ENCODE peak calls at places on chromosomes 13 and 19, in nine cellular contexts. One of them, this sample, is unnamed.

GRCh38 chr13:106083620-106084350 is 451.7 kb downstream of the EFNB2 start:
- DNase-seq in AG09319: no peak
- DNase-seq in neuronal stem cell: no peak
- DNase-seq in GM12892: no peak
- DNase-seq in mucosa of descending colon: no peak
- DNase-seq in HTR-8/SVneo: peak; percentile 19
- DNase-seq in activated naive CD8-positive, alpha-beta T cell treated with anti-CD3 and anti-CD28 coated beads, Interleukin-2, amount 50 U/mL, for 24 hours: peak; percentile 5
- DNase-seq in esophagus squamous epithelium: no peak
- DNase-seq in left ventricle myocardium superior: no peak
- DNase-seq in this sample: no peak

GRCh38 chr19:35692010-35692409 is 12.3 kb upstream of the ZBTB32 start:
- DNase-seq in GM12892: no peak
- DNase-seq in HTR-8/SVneo: no peak
- DNase-seq in neuronal stem cell: no peak
- DNase-seq in left ventricle myocardium superior: no peak
- DNase-seq in esophagus squamous epithelium: no peak
- DNase-seq in AG09319: no peak
- DNase-seq in activated naive CD8-positive, alpha-beta T cell treated with anti-CD3 and anti-CD28 coated beads, Interleukin-2, amount 50 U/mL, for 24 hours: no peak
- DNase-seq in mucosa of descending colon: no peak
- DNase-seq in this sample: no peak

GRCh38 chr13:75705395-75705794 is 69.3 kb downstream of the LMO7 start:
- DNase-seq in left ventricle myocardium superior: no peak
- DNase-seq in HTR-8/SVneo: peak; percentile 14
- DNase-seq in neuronal stem cell: no peak
- DNase-seq in AG09319: no peak
- DNase-seq in activated naive CD8-positive, alpha-beta T cell treated with anti-CD3 and anti-CD28 coated beads, Interleukin-2, amount 50 U/mL, for 24 hours: no peak
- DNase-seq in GM12892: no peak
- DNase-seq in mucosa of descending colon: no peak
- DNase-seq in esophagus squamous epithelium: no peak
- DNase-seq in this sample: no peak

GRCh38 chr19:41531438-41532311 is 44.3 kb upstream of the CEACAM21 start:
- DNase-seq in mucosa of descending colon: peak; percentile 78
- DNase-seq in left ventricle myocardium superior: peak; percentile 80
- DNase-seq in GM12892: peak; percentile 39
- DNase-seq in activated naive CD8-positive, alpha-beta T cell treated with anti-CD3 and anti-CD28 coated beads, Interleukin-2, amount 50 U/mL, for 24 hours: peak; percentile 81
- DNase-seq in neuronal stem cell: no peak
- DNase-seq in esophagus squamous epithelium: peak; percentile 43
- DNase-seq in AG09319: peak; percentile 25
- DNase-seq in HTR-8/SVneo: peak; percentile 13
- DNase-seq in this sample: peak; percentile 89

GRCh38 chr13:50993908-50994307 is 84.3 kb downstream of the RNASEH2B start:
- DNase-seq in GM12892: no peak
- DNase-seq in esophagus squamous epithelium: no peak
- DNase-seq in mucosa of descending colon: no peak
- DNase-seq in HTR-8/SVneo: no peak
- DNase-seq in left ventricle myocardium superior: no peak
- DNase-seq in AG09319: no peak
- DNase-seq in activated naive CD8-positive, alpha-beta T cell treated with anti-CD3 and anti-CD28 coated beads, Interleukin-2, amount 50 U/mL, for 24 hours: no peak
- DNase-seq in neuronal stem cell: no peak
- DNase-seq in this sample: no peak

GRCh38 chr13:104847863-104848262 is 1687.6 kb downstream of the EFNB2 start:
- DNase-seq in GM12892: no peak
- DNase-seq in HTR-8/SVneo: no peak
- DNase-seq in esophagus squamous epithelium: no peak
- DNase-seq in activated naive CD8-positive, alpha-beta T cell treated with anti-CD3 and anti-CD28 coated beads, Interleukin-2, amount 50 U/mL, for 24 hours: no peak
- DNase-seq in left ventricle myocardium superior: no peak
- DNase-seq in neuronal stem cell: no peak
- DNase-seq in AG09319: no peak
- DNase-seq in mucosa of descending colon: no peak
- DNase-seq in this sample: no peak

GRCh38 chr19:29479941-29480340 is 45.9 kb upstream of the VSTM2B start:
- DNase-seq in neuronal stem cell: no peak
- DNase-seq in mucosa of descending colon: no peak
- DNase-seq in HTR-8/SVneo: no peak
- DNase-seq in activated naive CD8-positive, alpha-beta T cell treated with anti-CD3 and anti-CD28 coated beads, Interleukin-2, amount 50 U/mL, for 24 hours: no peak
- DNase-seq in GM12892: no peak
- DNase-seq in left ventricle myocardium superior: no peak
- DNase-seq in esophagus squamous epithelium: no peak
- DNase-seq in AG09319: no peak
- DNase-seq in this sample: no peak

GRCh38 chr13:114053026-114053425 is 79.2 kb upstream of the C13orf46 start:
- DNase-seq in GM12892: no peak
- DNase-seq in esophagus squamous epithelium: no peak
- DNase-seq in activated naive CD8-positive, alpha-beta T cell treated with anti-CD3 and anti-CD28 coated beads, Interleukin-2, amount 50 U/mL, for 24 hours: no peak
- DNase-seq in mucosa of descending colon: peak; percentile 53
- DNase-seq in neuronal stem cell: no peak
- DNase-seq in left ventricle myocardium superior: no peak
- DNase-seq in HTR-8/SVneo: no peak
- DNase-seq in AG09319: no peak
- DNase-seq in this sample: no peak

GRCh38 chr19:35641515-35642151 is at the start of gene ETV2:
- DNase-seq in activated naive CD8-positive, alpha-beta T cell treated with anti-CD3 and anti-CD28 coated beads, Interleukin-2, amount 50 U/mL, for 24 hours: peak; percentile 70
- DNase-seq in HTR-8/SVneo: no peak
- DNase-seq in GM12892: no peak
- DNase-seq in esophagus squamous epithelium: no peak
- DNase-seq in mucosa of descending colon: peak; percentile 70
- DNase-seq in left ventricle myocardium superior: peak; percentile 52
- DNase-seq in neuronal stem cell: no peak
- DNase-seq in AG09319: no peak
- DNase-seq in this sample: peak; percentile 76

GRCh38 chr13:76799696-76800095 is 86.5 kb downstream of the KCTD12 start:
- DNase-seq in mucosa of descending colon: no peak
- DNase-seq in neuronal stem cell: no peak
- DNase-seq in HTR-8/SVneo: no peak
- DNase-seq in left ventricle myocardium superior: no peak
- DNase-seq in AG09319: no peak
- DNase-seq in esophagus squamous epithelium: no peak
- DNase-seq in GM12892: no peak
- DNase-seq in activated naive CD8-positive, alpha-beta T cell treated with anti-CD3 and anti-CD28 coated beads, Interleukin-2, amount 50 U/mL, for 24 hours: no peak
- DNase-seq in this sample: no peak

GRCh38 chr19:34662919-34663318 is 14.0 kb downstream of the SCGB2B2 start:
- DNase-seq in GM12892: no peak
- DNase-seq in left ventricle myocardium superior: no peak
- DNase-seq in HTR-8/SVneo: no peak
- DNase-seq in mucosa of descending colon: no peak
- DNase-seq in neuronal stem cell: no peak
- DNase-seq in esophagus squamous epithelium: no peak
- DNase-seq in AG09319: no peak
- DNase-seq in activated naive CD8-positive, alpha-beta T cell treated with anti-CD3 and anti-CD28 coated beads, Interleukin-2, amount 50 U/mL, for 24 hours: no peak
- DNase-seq in this sample: no peak

GRCh38 chr13:98144501-98145350 is 1.8 kb downstream of the FARP1 start:
- DNase-seq in esophagus squamous epithelium: no peak
- DNase-seq in neuronal stem cell: peak; percentile 53
- DNase-seq in HTR-8/SVneo: no peak
- DNase-seq in left ventricle myocardium superior: no peak
- DNase-seq in GM12892: no peak
- DNase-seq in mucosa of descending colon: no peak
- DNase-seq in activated naive CD8-positive, alpha-beta T cell treated with anti-CD3 and anti-CD28 coated beads, Interleukin-2, amount 50 U/mL, for 24 hours: no peak
- DNase-seq in AG09319: no peak
- DNase-seq in this sample: no peak

GRCh38 chr13:27952931-27953670 is 16.0 kb downstream of the CDX2 start:
- DNase-seq in activated naive CD8-positive, alpha-beta T cell treated with anti-CD3 and anti-CD28 coated beads, Interleukin-2, amount 50 U/mL, for 24 hours: no peak
- DNase-seq in esophagus squamous epithelium: no peak
- DNase-seq in GM12892: no peak
- DNase-seq in mucosa of descending colon: peak; percentile 85
- DNase-seq in neuronal stem cell: no peak
- DNase-seq in AG09319: no peak
- DNase-seq in HTR-8/SVneo: no peak
- DNase-seq in left ventricle myocardium superior: no peak
- DNase-seq in this sample: no peak

GRCh38 chr19:42290523-42291436 is 11.2 kb upstream of the PRR19 start:
- DNase-seq in mucosa of descending colon: peak; percentile 50
- DNase-seq in HTR-8/SVneo: no peak
- DNase-seq in AG09319: no peak
- DNase-seq in esophagus squamous epithelium: no peak
- DNase-seq in activated naive CD8-positive, alpha-beta T cell treated with anti-CD3 and anti-CD28 coated beads, Interleukin-2, amount 50 U/mL, for 24 hours: peak; percentile 68
- DNase-seq in left ventricle myocardium superior: peak; percentile 51
- DNase-seq in neuronal stem cell: no peak
- DNase-seq in GM12892: peak; percentile 72
- DNase-seq in this sample: peak; percentile 40

GRCh38 chr19:4267101-4267900 is 11.8 kb upstream of the SHD start:
- DNase-seq in left ventricle myocardium superior: peak; percentile 68
- DNase-seq in AG09319: no peak
- DNase-seq in activated naive CD8-positive, alpha-beta T cell treated with anti-CD3 and anti-CD28 coated beads, Interleukin-2, amount 50 U/mL, for 24 hours: peak; percentile 76
- DNase-seq in esophagus squamous epithelium: no peak
- DNase-seq in HTR-8/SVneo: no peak
- DNase-seq in GM12892: peak; percentile 65
- DNase-seq in mucosa of descending colon: peak; percentile 74
- DNase-seq in neuronal stem cell: peak; percentile 60
- DNase-seq in this sample: peak; percentile 84

GRCh38 chr13:35617420-35617819 is 140.9 kb upstream of the MAB21L1 start:
- DNase-seq in AG09319: no peak
- DNase-seq in GM12892: no peak
- DNase-seq in HTR-8/SVneo: no peak
- DNase-seq in activated naive CD8-positive, alpha-beta T cell treated with anti-CD3 and anti-CD28 coated beads, Interleukin-2, amount 50 U/mL, for 24 hours: no peak
- DNase-seq in esophagus squamous epithelium: no peak
- DNase-seq in mucosa of descending colon: no peak
- DNase-seq in left ventricle myocardium superior: no peak
- DNase-seq in neuronal stem cell: no peak
- DNase-seq in this sample: no peak

GRCh38 chr19:11530432-11530831 is 1.5 kb upstream of the ECSIT start:
- DNase-seq in GM12892: no peak
- DNase-seq in left ventricle myocardium superior: peak; percentile 83
- DNase-seq in esophagus squamous epithelium: no peak
- DNase-seq in AG09319: no peak
- DNase-seq in mucosa of descending colon: peak; percentile 82
- DNase-seq in activated naive CD8-positive, alpha-beta T cell treated with anti-CD3 and anti-CD28 coated beads, Interleukin-2, amount 50 U/mL, for 24 hours: peak; percentile 63
- DNase-seq in neuronal stem cell: no peak
- DNase-seq in HTR-8/SVneo: no peak
- DNase-seq in this sample: peak; percentile 85

GRCh38 chr19:21492932-21493906 is 12.2 kb upstream of the ZNF429 start:
- DNase-seq in neuronal stem cell: no peak
- DNase-seq in esophagus squamous epithelium: no peak
- DNase-seq in AG09319: no peak
- DNase-seq in mucosa of descending colon: no peak
- DNase-seq in activated naive CD8-positive, alpha-beta T cell treated with anti-CD3 and anti-CD28 coated beads, Interleukin-2, amount 50 U/mL, for 24 hours: no peak
- DNase-seq in GM12892: no peak
- DNase-seq in HTR-8/SVneo: no peak
- DNase-seq in left ventricle myocardium superior: no peak
- DNase-seq in this sample: no peak

GRCh38 chr13:100636441-100636840 is 38.2 kb downstream of the TMTC4 start:
- DNase-seq in esophagus squamous epithelium: no peak
- DNase-seq in AG09319: no peak
- DNase-seq in activated naive CD8-positive, alpha-beta T cell treated with anti-CD3 and anti-CD28 coated beads, Interleukin-2, amount 50 U/mL, for 24 hours: no peak
- DNase-seq in neuronal stem cell: no peak
- DNase-seq in mucosa of descending colon: no peak
- DNase-seq in GM12892: no peak
- DNase-seq in HTR-8/SVneo: no peak
- DNase-seq in left ventricle myocardium superior: no peak
- DNase-seq in this sample: no peak

GRCh38 chr13:111122056-111122455 is 6.9 kb downstream of the ARHGEF7 start:
- DNase-seq in HTR-8/SVneo: no peak
- DNase-seq in AG09319: no peak
- DNase-seq in esophagus squamous epithelium: no peak
- DNase-seq in GM12892: no peak
- DNase-seq in left ventricle myocardium superior: no peak
- DNase-seq in mucosa of descending colon: no peak
- DNase-seq in activated naive CD8-positive, alpha-beta T cell treated with anti-CD3 and anti-CD28 coated beads, Interleukin-2, amount 50 U/mL, for 24 hours: no peak
- DNase-seq in neuronal stem cell: no peak
- DNase-seq in this sample: no peak

GRCh38 chr19:35436477-35437141 is 11.4 kb upstream of the FFAR2 start:
- DNase-seq in mucosa of descending colon: no peak
- DNase-seq in esophagus squamous epithelium: no peak
- DNase-seq in HTR-8/SVneo: no peak
- DNase-seq in GM12892: no peak
- DNase-seq in left ventricle myocardium superior: peak; percentile 39
- DNase-seq in AG09319: peak; percentile 14
- DNase-seq in neuronal stem cell: no peak
- DNase-seq in activated naive CD8-positive, alpha-beta T cell treated with anti-CD3 and anti-CD28 coated beads, Interleukin-2, amount 50 U/mL, for 24 hours: peak; percentile 36
- DNase-seq in this sample: peak; percentile 66

GRCh38 chr19:45906221-45906620 is 3.8 kb upstream of the MYPOP start:
- DNase-seq in activated naive CD8-positive, alpha-beta T cell treated with anti-CD3 and anti-CD28 coated beads, Interleukin-2, amount 50 U/mL, for 24 hours: no peak
- DNase-seq in GM12892: no peak
- DNase-seq in esophagus squamous epithelium: no peak
- DNase-seq in left ventricle myocardium superior: no peak
- DNase-seq in HTR-8/SVneo: no peak
- DNase-seq in mucosa of descending colon: no peak
- DNase-seq in neuronal stem cell: no peak
- DNase-seq in AG09319: no peak
- DNase-seq in this sample: peak; percentile 8

GRCh38 chr19:1177322-1178114 is 3.5 kb upstream of the SBNO2 start:
- DNase-seq in AG09319: peak; percentile 94
- DNase-seq in HTR-8/SVneo: peak; percentile 74
- DNase-seq in GM12892: no peak
- DNase-seq in neuronal stem cell: no peak
- DNase-seq in activated naive CD8-positive, alpha-beta T cell treated with anti-CD3 and anti-CD28 coated beads, Interleukin-2, amount 50 U/mL, for 24 hours: no peak
- DNase-seq in left ventricle myocardium superior: no peak
- DNase-seq in mucosa of descending colon: peak; percentile 62
- DNase-seq in esophagus squamous epithelium: no peak
- DNase-seq in this sample: peak; percentile 46

GRCh38 chr19:34241513-34242337 is 12.6 kb upstream of the GARRE1 start:
- DNase-seq in mucosa of descending colon: peak; percentile 69
- DNase-seq in HTR-8/SVneo: no peak
- DNase-seq in GM12892: no peak
- DNase-seq in AG09319: no peak
- DNase-seq in neuronal stem cell: no peak
- DNase-seq in esophagus squamous epithelium: no peak
- DNase-seq in left ventricle myocardium superior: no peak
- DNase-seq in activated naive CD8-positive, alpha-beta T cell treated with anti-CD3 and anti-CD28 coated beads, Interleukin-2, amount 50 U/mL, for 24 hours: peak; percentile 23
- DNase-seq in this sample: no peak

GRCh38 chr19:33344210-33344609 is 29.3 kb upstream of the CEBPG start:
- DNase-seq in GM12892: no peak
- DNase-seq in neuronal stem cell: peak; percentile 18
- DNase-seq in AG09319: no peak
- DNase-seq in esophagus squamous epithelium: no peak
- DNase-seq in activated naive CD8-positive, alpha-beta T cell treated with anti-CD3 and anti-CD28 coated beads, Interleukin-2, amount 50 U/mL, for 24 hours: no peak
- DNase-seq in mucosa of descending colon: no peak
- DNase-seq in HTR-8/SVneo: no peak
- DNase-seq in left ventricle myocardium superior: no peak
- DNase-seq in this sample: no peak

GRCh38 chr19:33157906-33158305 is 26.0 kb downstream of the WDR88 start:
- DNase-seq in AG09319: no peak
- DNase-seq in mucosa of descending colon: no peak
- DNase-seq in esophagus squamous epithelium: no peak
- DNase-seq in HTR-8/SVneo: no peak
- DNase-seq in left ventricle myocardium superior: no peak
- DNase-seq in neuronal stem cell: no peak
- DNase-seq in activated naive CD8-positive, alpha-beta T cell treated with anti-CD3 and anti-CD28 coated beads, Interleukin-2, amount 50 U/mL, for 24 hours: no peak
- DNase-seq in GM12892: no peak
- DNase-seq in this sample: no peak

GRCh38 chr13:41179593-41180250 is 14.6 kb downstream of the KBTBD7 start:
- DNase-seq in HTR-8/SVneo: no peak
- DNase-seq in activated naive CD8-positive, alpha-beta T cell treated with anti-CD3 and anti-CD28 coated beads, Interleukin-2, amount 50 U/mL, for 24 hours: no peak
- DNase-seq in GM12892: no peak
- DNase-seq in AG09319: no peak
- DNase-seq in neuronal stem cell: no peak
- DNase-seq in left ventricle myocardium superior: no peak
- DNase-seq in mucosa of descending colon: no peak
- DNase-seq in esophagus squamous epithelium: no peak
- DNase-seq in this sample: no peak

GRCh38 chr13:94535775-94536174 is 56.3 kb upstream of the DCT start:
- DNase-seq in neuronal stem cell: no peak
- DNase-seq in AG09319: no peak
- DNase-seq in GM12892: no peak
- DNase-seq in activated naive CD8-positive, alpha-beta T cell treated with anti-CD3 and anti-CD28 coated beads, Interleukin-2, amount 50 U/mL, for 24 hours: no peak
- DNase-seq in left ventricle myocardium superior: no peak
- DNase-seq in esophagus squamous epithelium: no peak
- DNase-seq in mucosa of descending colon: no peak
- DNase-seq in HTR-8/SVneo: no peak
- DNase-seq in this sample: no peak

GRCh38 chr19:45445139-45445538 is 21.4 kb upstream of the ERCC1 start:
- DNase-seq in mucosa of descending colon: no peak
- DNase-seq in left ventricle myocardium superior: no peak
- DNase-seq in neuronal stem cell: no peak
- DNase-seq in activated naive CD8-positive, alpha-beta T cell treated with anti-CD3 and anti-CD28 coated beads, Interleukin-2, amount 50 U/mL, for 24 hours: no peak
- DNase-seq in HTR-8/SVneo: no peak
- DNase-seq in AG09319: no peak
- DNase-seq in GM12892: no peak
- DNase-seq in esophagus squamous epithelium: no peak
- DNase-seq in this sample: no peak

GRCh38 chr19:12065100-12065538 is 588 bp downstream of the ZNF844 start:
- DNase-seq in esophagus squamous epithelium: no peak
- DNase-seq in HTR-8/SVneo: no peak
- DNase-seq in left ventricle myocardium superior: no peak
- DNase-seq in AG09319: no peak
- DNase-seq in activated naive CD8-positive, alpha-beta T cell treated with anti-CD3 and anti-CD28 coated beads, Interleukin-2, amount 50 U/mL, for 24 hours: peak; percentile 15
- DNase-seq in GM12892: no peak
- DNase-seq in neuronal stem cell: no peak
- DNase-seq in mucosa of descending colon: peak; percentile 50
- DNase-seq in this sample: no peak

GRCh38 chr13:51970251-51970793 is 40.9 kb downstream of the ATP7B start:
- DNase-seq in HTR-8/SVneo: no peak
- DNase-seq in neuronal stem cell: no peak
- DNase-seq in AG09319: no peak
- DNase-seq in mucosa of descending colon: no peak
- DNase-seq in activated naive CD8-positive, alpha-beta T cell treated with anti-CD3 and anti-CD28 coated beads, Interleukin-2, amount 50 U/mL, for 24 hours: no peak
- DNase-seq in GM12892: no peak
- DNase-seq in esophagus squamous epithelium: no peak
- DNase-seq in left ventricle myocardium superior: no peak
- DNase-seq in this sample: no peak